ENCODE peak calls at places on chromosomes 7 and 10, in four cellular contexts. One of them, this sample, is unnamed.

GRCh38 chr7:27154901-27155815 is 1.3 kb downstream of the HOXA7 start:
- DNase-seq in GM12878: no peak
- DNase-seq in H1: peak
- DNase-seq in HepG2: no peak
- DNase-seq in this sample: no peak

GRCh38 chr10:60140681-60141632 is 234.6 kb upstream of the CCDC6 start:
- DNase-seq in GM12878: no peak
- DNase-seq in H1: peak
- DNase-seq in HepG2: peak
- DNase-seq in this sample: peak

GRCh38 chr10:59847888-59848287 is 58.5 kb downstream of the CCDC6 start:
- DNase-seq in GM12878: no peak
- DNase-seq in H1: no peak
- DNase-seq in HepG2: no peak
- DNase-seq in this sample: no peak

GRCh38 chr10:51074238-51075028 is at the start of gene PRKG1:
- DNase-seq in GM12878: no peak
- DNase-seq in H1: peak
- DNase-seq in HepG2: peak
- DNase-seq in this sample: peak

GRCh38 chr7:70400829-70401380 is 731.0 kb upstream of the GALNT17 start:
- DNase-seq in GM12878: no peak
- DNase-seq in H1: no peak
- DNase-seq in HepG2: no peak
- DNase-seq in this sample: no peak

GRCh38 chr10:34922138-34922537 is 107.0 kb upstream of the PARD3 start:
- DNase-seq in GM12878: no peak
- DNase-seq in H1: no peak
- DNase-seq in HepG2: no peak
- DNase-seq in this sample: no peak

GRCh38 chr7:77575187-77575586 is 38.1 kb downstream of the PTPN12 start:
- DNase-seq in GM12878: no peak
- DNase-seq in H1: no peak
- DNase-seq in HepG2: peak
- DNase-seq in this sample: no peak

GRCh38 chr7:71206183-71206582 is 74.2 kb downstream of the GALNT17 start:
- DNase-seq in GM12878: no peak
- DNase-seq in H1: no peak
- DNase-seq in HepG2: no peak
- DNase-seq in this sample: no peak

GRCh38 chr7:105909742-105910141 is 33.3 kb upstream of the ATXN7L1 start:
- DNase-seq in GM12878: no peak
- DNase-seq in H1: no peak
- DNase-seq in HepG2: no peak
- DNase-seq in this sample: no peak

GRCh38 chr7:133854739-133855138 is 272.4 kb upstream of the LRGUK start:
- DNase-seq in GM12878: no peak
- DNase-seq in H1: no peak
- DNase-seq in HepG2: peak
- DNase-seq in this sample: no peak

GRCh38 chr10:12513775-12514663 is 164.7 kb downstream of the CAMK1D start:
- DNase-seq in GM12878: no peak
- DNase-seq in H1: peak
- DNase-seq in HepG2: no peak
- DNase-seq in this sample: no peak

GRCh38 chr7:108637049-108637621 is 67.5 kb downstream of the DNAJB9 start:
- DNase-seq in GM12878: no peak
- DNase-seq in H1: no peak
- DNase-seq in HepG2: no peak
- DNase-seq in this sample: no peak

GRCh38 chr7:113085781-113086390 is 741 bp downstream of the GPR85 start:
- DNase-seq in GM12878: no peak
- DNase-seq in H1: no peak
- DNase-seq in HepG2: no peak
- DNase-seq in this sample: no peak

GRCh38 chr10:114026189-114027040 is 17.3 kb upstream of the ADRB1 start:
- DNase-seq in GM12878: peak
- DNase-seq in H1: no peak
- DNase-seq in HepG2: peak
- DNase-seq in this sample: no peak

GRCh38 chr10:107692072-107692471 is 527.6 kb upstream of the SORCS1 start:
- DNase-seq in GM12878: no peak
- DNase-seq in H1: no peak
- DNase-seq in HepG2: no peak
- DNase-seq in this sample: no peak
- TF ChIP-seq SUZ12 in GM12878: no peak
- TF ChIP-seq SUZ12 in H1: no peak
- TF ChIP-seq SUZ12 in HepG2: no peak
- TF ChIP-seq SUZ12 in this sample: no peak

DNA sequence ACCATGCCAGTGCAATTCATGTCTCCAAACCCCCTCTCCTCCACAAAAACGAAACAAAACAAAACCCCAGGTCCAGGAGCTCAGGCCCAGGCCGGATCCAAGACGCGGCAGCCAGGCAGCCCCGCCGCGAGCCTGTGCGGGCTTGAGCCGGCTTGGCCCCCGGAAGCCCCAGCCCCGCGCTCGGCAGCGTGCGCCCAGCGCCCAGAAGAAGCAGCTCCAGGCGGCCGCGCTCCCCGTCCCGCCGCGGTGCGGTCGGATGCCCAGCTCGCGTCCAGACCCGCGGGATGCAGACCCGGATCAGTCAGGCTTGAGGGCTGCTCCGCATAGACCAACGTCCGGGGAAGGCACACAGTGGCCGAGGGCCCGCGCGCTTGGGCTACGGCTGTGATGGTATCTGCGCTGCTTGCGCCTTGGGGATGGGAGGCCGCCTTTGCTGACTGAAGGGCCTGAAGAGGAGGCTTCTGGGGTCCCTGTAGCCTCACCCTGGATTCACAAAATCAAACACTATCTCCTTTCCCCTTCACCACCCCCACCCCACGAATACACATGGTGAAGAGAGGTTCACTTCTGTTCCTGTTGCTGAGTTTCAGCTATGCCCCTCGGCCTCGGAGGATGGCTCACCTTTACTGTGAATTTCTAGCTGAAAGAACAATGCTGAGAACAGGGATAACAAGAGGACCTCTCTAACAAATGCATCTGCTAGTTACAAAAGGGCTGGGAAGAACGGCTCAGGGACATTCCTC is 79.9 kb upstream of the EN2 start:
- DNase-seq in GM12878: no peak
- DNase-seq in H1: peak
- DNase-seq in HepG2: no peak
- DNase-seq in this sample: no peak
- H3K4me3 ChIP-seq in GM12878: no peak
- H3K4me3 ChIP-seq in H1: no peak
- H3K4me3 ChIP-seq in HepG2: no peak
- H3K4me3 ChIP-seq in this sample: peak

GRCh38 chr7:100490483-100491191 is 6.9 kb downstream of the NYAP1 start:
- DNase-seq in GM12878: no peak
- DNase-seq in H1: no peak
- DNase-seq in HepG2: no peak
- DNase-seq in this sample: no peak

GRCh38 chr7:100491192-100491578 is 7.5 kb downstream of the NYAP1 start:
- DNase-seq in GM12878: no peak
- DNase-seq in H1: no peak
- DNase-seq in HepG2: no peak
- DNase-seq in this sample: no peak

GRCh38 chr7:100488333-100489095 is 4.8 kb downstream of the NYAP1 start:
- DNase-seq in GM12878: no peak
- DNase-seq in H1: no peak
- DNase-seq in HepG2: no peak
- DNase-seq in this sample: no peak

GRCh38 chr7:100489824-100490223 is 6.1 kb downstream of the NYAP1 start:
- DNase-seq in GM12878: no peak
- DNase-seq in H1: peak
- DNase-seq in HepG2: peak
- DNase-seq in this sample: peak

DNA sequence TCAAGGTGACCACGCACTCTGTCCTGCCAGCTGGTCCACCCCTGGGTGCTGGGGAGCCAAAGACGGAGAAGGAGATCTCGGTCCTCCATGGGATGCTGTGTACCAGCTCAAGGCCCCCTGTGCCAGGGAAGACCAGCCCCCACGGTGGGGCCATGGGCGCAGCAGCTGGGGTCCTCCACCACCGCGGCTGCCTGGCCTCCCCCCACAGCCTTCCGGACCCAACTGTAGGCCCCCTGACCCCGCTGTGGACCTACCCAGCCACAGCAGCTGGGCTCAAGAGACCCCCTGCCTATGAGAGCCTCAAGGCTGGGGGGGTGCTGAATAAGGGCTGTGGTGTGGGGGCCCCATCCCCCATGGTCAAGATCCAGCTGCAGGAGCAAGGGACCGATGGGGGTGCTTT is 5.4 kb downstream of the NYAP1 start:
- DNase-seq in GM12878: no peak
- DNase-seq in H1: no peak
- DNase-seq in HepG2: no peak
- DNase-seq in this sample: no peak
- TF ChIP-seq SUZ12 in GM12878: no peak
- TF ChIP-seq SUZ12 in H1: no peak
- TF ChIP-seq SUZ12 in HepG2: no peak
- TF ChIP-seq SUZ12 in this sample: no peak

GRCh38 chr7:44063547-44063893 is 1.8 kb downstream of the PGAM2 start:
- DNase-seq in GM12878: no peak
- DNase-seq in H1: no peak
- DNase-seq in HepG2: no peak
- DNase-seq in this sample: no peak
- H3K4me3 ChIP-seq in GM12878: no peak
- H3K4me3 ChIP-seq in H1: no peak
- H3K4me3 ChIP-seq in HepG2: no peak
- H3K4me3 ChIP-seq in this sample: peak

DNA sequence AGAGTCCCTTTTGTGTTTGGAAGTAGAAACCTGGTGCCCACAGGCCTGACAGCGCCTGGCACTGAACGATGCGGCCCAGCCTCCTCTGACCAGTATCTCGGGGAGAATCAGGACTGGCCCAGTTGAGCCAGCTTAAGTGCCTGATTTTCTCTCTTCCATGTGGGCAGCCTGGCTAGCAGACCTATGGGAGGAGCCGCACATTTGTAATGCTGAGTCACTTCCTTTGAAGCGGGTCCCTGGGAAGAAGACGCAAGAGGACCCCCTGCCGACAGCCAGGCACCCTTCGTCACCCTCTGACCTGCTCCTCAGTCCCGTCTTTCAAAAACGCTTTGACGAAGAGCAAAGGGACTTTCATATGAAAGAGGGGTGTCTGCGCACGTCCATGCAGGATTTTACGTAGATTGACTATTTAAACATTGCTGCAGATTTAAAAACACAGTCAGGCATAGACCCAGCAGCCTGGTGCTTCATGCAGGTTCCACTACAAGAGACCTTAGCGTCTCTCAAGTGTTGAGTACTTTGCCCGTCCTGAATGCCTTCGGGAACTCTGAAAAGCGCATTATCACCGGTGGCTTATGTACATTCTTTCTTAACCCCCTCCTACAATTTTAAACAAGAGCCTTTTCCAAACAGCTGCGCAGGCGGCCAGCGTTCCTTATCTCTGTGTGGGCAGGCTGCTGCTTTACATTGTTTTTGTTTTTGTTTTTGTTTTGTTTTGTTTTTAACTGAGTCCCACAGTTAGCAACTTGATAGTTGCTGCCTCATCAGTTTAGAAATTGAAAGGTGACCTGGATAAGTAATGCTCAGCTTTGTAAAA is 36.5 kb upstream of the AP5Z1 start:
- DNase-seq in GM12878: no peak
- DNase-seq in H1: peak
- DNase-seq in HepG2: peak
- DNase-seq in this sample: no peak
- TF ChIP-seq SUZ12 in GM12878: no peak
- TF ChIP-seq SUZ12 in H1: no peak
- TF ChIP-seq SUZ12 in HepG2: no peak
- TF ChIP-seq SUZ12 in this sample: no peak

GRCh38 chr10:27481486-27481885 is 22.6 kb upstream of the RAB18 start:
- DNase-seq in GM12878: no peak
- DNase-seq in H1: no peak
- DNase-seq in HepG2: no peak
- DNase-seq in this sample: no peak

GRCh38 chr10:27479016-27479415 is 25.1 kb upstream of the RAB18 start:
- DNase-seq in GM12878: no peak
- DNase-seq in H1: no peak
- DNase-seq in HepG2: no peak
- DNase-seq in this sample: no peak

GRCh38 chr10:27485368-27485767 is 18.7 kb upstream of the RAB18 start:
- DNase-seq in GM12878: no peak
- DNase-seq in H1: no peak
- DNase-seq in HepG2: no peak
- DNase-seq in this sample: no peak

GRCh38 chr10:27485986-27486385 is 18.1 kb upstream of the RAB18 start:
- DNase-seq in GM12878: no peak
- DNase-seq in H1: no peak
- DNase-seq in HepG2: no peak
- DNase-seq in this sample: no peak

DNA sequence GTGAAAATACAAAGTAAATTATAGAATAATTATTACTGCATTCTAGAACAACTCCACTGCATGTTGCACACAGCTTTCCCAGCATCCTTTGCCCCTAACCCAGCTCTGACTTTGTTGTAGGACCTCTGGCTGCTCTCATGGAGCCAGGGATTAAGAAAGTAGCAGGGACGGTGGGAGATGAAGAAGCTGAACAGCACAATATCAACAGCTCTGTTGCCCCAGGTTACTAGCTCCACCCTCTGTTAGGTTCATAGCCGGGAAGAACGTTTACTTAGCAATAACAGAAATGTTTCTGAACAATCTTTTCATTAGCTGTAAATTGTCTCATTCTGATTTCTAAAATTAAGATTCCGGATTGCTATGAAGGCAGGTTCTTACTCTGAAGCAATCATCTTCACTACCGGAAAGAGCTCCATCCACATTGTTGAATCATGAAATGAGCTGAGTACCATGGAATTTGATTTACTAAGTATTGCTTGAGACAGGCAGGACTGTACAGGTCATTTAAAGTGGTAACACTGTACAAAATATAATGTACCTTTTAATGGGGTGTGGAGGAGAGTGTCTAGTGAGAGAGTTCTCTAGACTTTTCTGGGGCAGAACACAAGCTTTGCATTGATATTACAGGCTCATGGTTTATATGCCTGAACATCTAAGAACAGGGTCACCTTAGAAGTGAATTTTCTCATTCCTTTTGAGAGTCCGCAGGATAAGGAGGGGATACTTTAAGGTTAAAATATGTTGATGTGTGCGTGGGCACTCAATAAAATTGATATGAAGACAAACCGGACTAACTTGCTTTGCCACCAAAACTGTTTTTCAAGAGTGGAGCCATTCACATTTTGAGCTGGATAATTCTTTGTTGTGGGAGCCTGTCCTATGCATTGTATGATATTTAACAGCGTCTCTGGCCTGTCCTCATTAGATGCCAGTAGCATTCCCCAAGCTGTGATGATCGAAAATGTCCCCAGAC is 20.8 kb upstream of the RAB18 start:
- DNase-seq in GM12878: no peak
- DNase-seq in H1: no peak
- DNase-seq in HepG2: no peak
- DNase-seq in this sample: no peak
- H3K4me3 ChIP-seq in GM12878: no peak
- H3K4me3 ChIP-seq in H1: no peak
- H3K4me3 ChIP-seq in HepG2: no peak
- H3K4me3 ChIP-seq in this sample: no peak